ENCODE peak calls at places on chromosomes 2 and 18, in eight cellular contexts. C is COR-L47; Q is stimulated activated CD4-positive, alpha-beta T cell treated with anti-CD3 and anti-CD28 coated beads, Interleukin-1b, Interleukin-23, amount 100 ng/mL, for 24 hours; M is lung; V is hepatocyte; E is astrocyte of the spinal cord; G is uterus; Z is posterior cingulate gyrus. Y is an unnamed sample.

GRCh38 chr2:113138428-113139322 is 11.3 kb downstream of the IL1RN start:
- DNase-seq in Q (peak; percentile 46), G (no peak), Z (no peak), C (peak; percentile 63), V (peak; percentile 87), M (peak; percentile 56), E (peak; percentile 73), Y (no peak)

GRCh38 chr2:74212702-74213410 is 14.4 kb downstream of the MTHFD2 start:
- DNase-seq in V (no peak), C (no peak), Q (no peak), G (no peak), E (no peak), M (no peak), Z (no peak), Y (no peak)

GRCh38 chr2:52127527-52127926 is 1095.6 kb upstream of the NRXN1 start:
- DNase-seq in G (no peak), E (no peak), C (no peak), V (no peak), M (no peak), Q (no peak), Z (no peak), Y (no peak)

GRCh38 chr18:79382681-79383387 is 12.9 kb upstream of the NFATC1 start:
- DNase-seq in G (no peak), Q (no peak), C (no peak), E (no peak), Z (no peak), V (no peak), M (no peak), Y (no peak)

GRCh38 chr2:71150082-71150816 is 19.8 kb downstream of the MPHOSPH10 start:
- DNase-seq in C (no peak), V (no peak), M (no peak), Z (no peak), Q (no peak), G (no peak), E (no peak), Y (no peak)

GRCh38 chr2:10141736-10142639 is 19.4 kb downstream of the RRM2 start:
- DNase-seq in Z (peak; percentile 32), C (peak; percentile 44), Q (no peak), E (no peak), G (peak; percentile 45), V (peak; percentile 42), M (no peak), Y (peak; percentile 29)

GRCh38 chr2:164810843-164811242 is 30.8 kb downstream of the COBLL1 start:
- DNase-seq in Q (no peak), E (no peak), C (no peak), M (no peak), V (no peak), G (no peak), Z (no peak), Y (no peak)

GRCh38 chr2:177651833-177652232 is 259.3 kb downstream of the AGPS start:
- DNase-seq in Q (no peak), V (no peak), E (no peak), C (no peak), Z (no peak), G (no peak), M (no peak), Y (no peak)

GRCh38 chr2:184113691-184114403 is 484.5 kb upstream of the ZNF804A start:
- DNase-seq in E (peak; percentile 2), C (no peak), G (no peak), Z (no peak), V (no peak), M (no peak), Q (no peak), Y (no peak)

GRCh38 chr18:6576706-6577375 is 152.7 kb upstream of the ARHGAP28 start:
- DNase-seq in G (no peak), Q (no peak), C (no peak), V (no peak), E (no peak), M (no peak), Z (no peak), Y (no peak)

GRCh38 chr2:10136187-10136934 is 13.8 kb downstream of the RRM2 start:
- DNase-seq in G (no peak), E (no peak), Q (no peak), C (no peak), Z (no peak), M (no peak), V (no peak), Y (no peak)

GRCh38 chr18:51537487-51537886 is 340.0 kb upstream of the MEX3C start:
- DNase-seq in M (no peak), E (no peak), Q (no peak), C (peak; percentile 56), Z (peak; percentile 51), V (peak; percentile 82), G (no peak), Y (no peak)

GRCh38 chr2:179020156-179020750 is 29.7 kb downstream of the CCDC141 start:
- DNase-seq in C (peak; percentile 53), G (no peak), E (no peak), V (peak; percentile 38), Z (no peak), M (no peak), Q (no peak), Y (no peak)

GRCh38 chr2:53896864-53897263 is 37.1 kb upstream of the GPR75 start:
- DNase-seq in E (peak; percentile 51), Q (no peak), C (no peak), V (peak; percentile 41), G (no peak), M (no peak), Z (no peak), Y (no peak)

GRCh38 chr2:196592331-196592911 is 47.1 kb upstream of the CCDC150 start:
- DNase-seq in V (no peak), Q (no peak), M (no peak), C (peak; percentile 83), G (no peak), E (peak; percentile 60), Z (peak; percentile 40), Y (no peak)

GRCh38 chr2:44965684-44966083 is 24.2 kb downstream of the SIX3 start:
- DNase-seq in E (no peak), M (no peak), Q (no peak), C (no peak), G (no peak), V (no peak), Z (no peak), Y (no peak)

GRCh38 chr2:218744615-218745014 is 34.0 kb downstream of the TTLL4 start:
- DNase-seq in E (no peak), G (no peak), Z (no peak), M (no peak), V (no peak), C (no peak), Q (no peak), Y (no peak)

GRCh38 chr18:12645751-12646203 is 12.1 kb downstream of the SPIRE1 start:
- DNase-seq in C (peak; percentile 43), M (peak; percentile 80), V (peak; percentile 23), G (peak; percentile 39), Q (no peak), Z (peak; percentile 36), E (no peak), Y (no peak)

GRCh38 chr2:231111987-231112386 is 12.9 kb downstream of the HTR2B start:
- DNase-seq in V (no peak), Q (no peak), M (no peak), Z (no peak), G (no peak), E (peak; percentile 51), C (no peak), Y (no peak)

GRCh38 chr2:215063526-215063925 is 74.9 kb downstream of the ABCA12 start:
- DNase-seq in Z (no peak), E (no peak), M (no peak), C (no peak), V (no peak), Q (no peak), G (no peak), Y (no peak)

GRCh38 chr2:200679157-200679934 is 93.5 kb downstream of the AOX1 start:
- DNase-seq in E (no peak), M (no peak), G (no peak), C (no peak), Z (no peak), V (no peak), Q (no peak), Y (no peak)

GRCh38 chr18:77144451-77145118 is 12.0 kb upstream of the MBP start:
- DNase-seq in Z (no peak), Q (no peak), G (no peak), E (no peak), M (no peak), C (no peak), V (no peak), Y (no peak)